ENCODE peak calls at places on chromosomes 7 and 10, in seven cellular contexts. A is ovary; T is activated CD8-positive, alpha-beta memory T cell treated with anti-CD3 and anti-CD28 coated beads, Interleukin-2, amount 50 U/mL, for 4 hours; E is cardiac muscle cell; V is sciatic nerve; X is breast epithelium; N is stimulated activated CD4-positive, alpha-beta T cell treated with anti-CD3 and anti-CD28 coated beads, Interleukin-1b, Interleukin-23, amount 100 ng/mL, for 24 hours. B is an unnamed sample.

GRCh38 chr10:130749911-130750310 is 561.6 kb downstream of the TCERG1L start:
- DNase-seq in T (no peak), X (peak; percentile 28), A (no peak), N (no peak), E (no peak), V (peak; percentile 38), B (no peak)

GRCh38 chr7:90453259-90453891 is 16.1 kb upstream of the PTTG1IP2 start:
- DNase-seq in X (no peak), E (no peak), V (no peak), N (no peak), A (no peak), T (no peak), B (peak; percentile 33)

GRCh38 chr7:2864999-2865670 is 21.0 kb upstream of the GNA12 start:
- DNase-seq in T (peak; percentile 76), E (peak; percentile 75), V (peak; percentile 80), N (peak; percentile 63), A (peak; percentile 83), X (peak; percentile 65), B (peak; percentile 75)

GRCh38 chr7:110637252-110637651 is 453.7 kb upstream of the LRRN3 start:
- DNase-seq in X (no peak), V (no peak), E (no peak), A (no peak), N (no peak), T (no peak), B (peak; percentile 16)

GRCh38 chr7:135389971-135390370 is 119.9 kb downstream of the CNOT4 start:
- DNase-seq in A (no peak), E (no peak), T (no peak), N (no peak), X (no peak), V (no peak), B (peak; percentile 53)

GRCh38 chr7:99740573-99741437 is 5.8 kb upstream of the CYP3A7 start:
- DNase-seq in E (peak; percentile 41), T (no peak), A (no peak), V (no peak), X (no peak), N (no peak), B (no peak)

GRCh38 chr7:45662018-45662417 is 87.8 kb downstream of the ADCY1 start:
- DNase-seq in A (no peak), V (no peak), N (no peak), T (no peak), E (no peak), X (peak; percentile 27), B (no peak)

GRCh38 chr10:19638173-19638872 is 177.9 kb upstream of the PLXDC2 start:
- DNase-seq in A (no peak), N (no peak), X (no peak), E (peak; percentile 95), V (no peak), T (no peak), B (no peak)